ENCODE peak calls at places on chromosomes 5 and 9, in five cellular contexts. One of them, this sample, is unnamed.

GRCh38 chr5:37839441-37840035 is 303 bp downstream of the GDNF start:
- DNase-seq in stimulated activated naive CD8-positive, alpha-beta T cell treated with anti-CD3 and anti-CD28 coated beads, Interleukin-15, Interleukin-2, amounts not matched to agents 100 U/mL and 50 U/mL, for 24 hours: peak
- DNase-seq in HFF-Myc: no peak
- DNase-seq in non-pigmented ciliary epithelial cell: no peak
- DNase-seq in stimulated activated CD4-positive, alpha-beta T cell treated with anti-CD3 and anti-CD28 coated beads, Interleukin-2, amount 100 ng/mL, for 48 hours: no peak
- DNase-seq in this sample: no peak

GRCh38 chr5:53446908-53447307 is 33.5 kb upstream of the FST start:
- DNase-seq in stimulated activated naive CD8-positive, alpha-beta T cell treated with anti-CD3 and anti-CD28 coated beads, Interleukin-15, Interleukin-2, amounts not matched to agents 100 U/mL and 50 U/mL, for 24 hours: no peak
- DNase-seq in HFF-Myc: no peak
- DNase-seq in non-pigmented ciliary epithelial cell: no peak
- DNase-seq in stimulated activated CD4-positive, alpha-beta T cell treated with anti-CD3 and anti-CD28 coated beads, Interleukin-2, amount 100 ng/mL, for 48 hours: no peak
- DNase-seq in this sample: no peak

GRCh38 chr5:55601209-55601618 is 66.5 kb upstream of the PLPP1 start:
- DNase-seq in stimulated activated naive CD8-positive, alpha-beta T cell treated with anti-CD3 and anti-CD28 coated beads, Interleukin-15, Interleukin-2, amounts not matched to agents 100 U/mL and 50 U/mL, for 24 hours: no peak
- DNase-seq in HFF-Myc: peak
- DNase-seq in non-pigmented ciliary epithelial cell: peak
- DNase-seq in stimulated activated CD4-positive, alpha-beta T cell treated with anti-CD3 and anti-CD28 coated beads, Interleukin-2, amount 100 ng/mL, for 48 hours: no peak
- DNase-seq in this sample: no peak

GRCh38 chr9:129774791-129775149 is 21.9 kb upstream of the PTGES start:
- DNase-seq in stimulated activated naive CD8-positive, alpha-beta T cell treated with anti-CD3 and anti-CD28 coated beads, Interleukin-15, Interleukin-2, amounts not matched to agents 100 U/mL and 50 U/mL, for 24 hours: no peak
- DNase-seq in HFF-Myc: no peak
- DNase-seq in non-pigmented ciliary epithelial cell: no peak
- DNase-seq in stimulated activated CD4-positive, alpha-beta T cell treated with anti-CD3 and anti-CD28 coated beads, Interleukin-2, amount 100 ng/mL, for 48 hours: no peak
- DNase-seq in this sample: no peak

GRCh38 chr9:124348831-124349230 is 66.4 kb downstream of the PSMB7 start:
- DNase-seq in stimulated activated naive CD8-positive, alpha-beta T cell treated with anti-CD3 and anti-CD28 coated beads, Interleukin-15, Interleukin-2, amounts not matched to agents 100 U/mL and 50 U/mL, for 24 hours: no peak
- DNase-seq in HFF-Myc: no peak
- DNase-seq in non-pigmented ciliary epithelial cell: no peak
- DNase-seq in stimulated activated CD4-positive, alpha-beta T cell treated with anti-CD3 and anti-CD28 coated beads, Interleukin-2, amount 100 ng/mL, for 48 hours: no peak
- DNase-seq in this sample: peak

GRCh38 chr9:120267929-120268328 is 312.0 kb downstream of the CDK5RAP2 start:
- DNase-seq in stimulated activated naive CD8-positive, alpha-beta T cell treated with anti-CD3 and anti-CD28 coated beads, Interleukin-15, Interleukin-2, amounts not matched to agents 100 U/mL and 50 U/mL, for 24 hours: no peak
- DNase-seq in HFF-Myc: no peak
- DNase-seq in non-pigmented ciliary epithelial cell: no peak
- DNase-seq in stimulated activated CD4-positive, alpha-beta T cell treated with anti-CD3 and anti-CD28 coated beads, Interleukin-2, amount 100 ng/mL, for 48 hours: no peak
- DNase-seq in this sample: no peak

GRCh38 chr9:113990570-113990907 is 87.6 kb downstream of the AMBP start:
- DNase-seq in stimulated activated naive CD8-positive, alpha-beta T cell treated with anti-CD3 and anti-CD28 coated beads, Interleukin-15, Interleukin-2, amounts not matched to agents 100 U/mL and 50 U/mL, for 24 hours: no peak
- DNase-seq in HFF-Myc: no peak
- DNase-seq in non-pigmented ciliary epithelial cell: no peak
- DNase-seq in stimulated activated CD4-positive, alpha-beta T cell treated with anti-CD3 and anti-CD28 coated beads, Interleukin-2, amount 100 ng/mL, for 48 hours: no peak
- DNase-seq in this sample: peak

GRCh38 chr9:34612788-34613390 is 992 bp upstream of the RPP25L start:
- DNase-seq in stimulated activated naive CD8-positive, alpha-beta T cell treated with anti-CD3 and anti-CD28 coated beads, Interleukin-15, Interleukin-2, amounts not matched to agents 100 U/mL and 50 U/mL, for 24 hours: peak
- DNase-seq in HFF-Myc: peak
- DNase-seq in non-pigmented ciliary epithelial cell: peak
- DNase-seq in stimulated activated CD4-positive, alpha-beta T cell treated with anti-CD3 and anti-CD28 coated beads, Interleukin-2, amount 100 ng/mL, for 48 hours: peak
- DNase-seq in this sample: no peak

GRCh38 chr9:109401990-109402318 is 81.1 kb upstream of the EPB41L4B start:
- DNase-seq in stimulated activated naive CD8-positive, alpha-beta T cell treated with anti-CD3 and anti-CD28 coated beads, Interleukin-15, Interleukin-2, amounts not matched to agents 100 U/mL and 50 U/mL, for 24 hours: no peak
- DNase-seq in HFF-Myc: no peak
- DNase-seq in non-pigmented ciliary epithelial cell: no peak
- DNase-seq in stimulated activated CD4-positive, alpha-beta T cell treated with anti-CD3 and anti-CD28 coated beads, Interleukin-2, amount 100 ng/mL, for 48 hours: no peak
- DNase-seq in this sample: no peak

GRCh38 chr5:127406326-127407121 is 110.9 kb upstream of the PRRC1 start:
- DNase-seq in stimulated activated naive CD8-positive, alpha-beta T cell treated with anti-CD3 and anti-CD28 coated beads, Interleukin-15, Interleukin-2, amounts not matched to agents 100 U/mL and 50 U/mL, for 24 hours: no peak
- DNase-seq in HFF-Myc: no peak
- DNase-seq in non-pigmented ciliary epithelial cell: no peak
- DNase-seq in stimulated activated CD4-positive, alpha-beta T cell treated with anti-CD3 and anti-CD28 coated beads, Interleukin-2, amount 100 ng/mL, for 48 hours: no peak
- DNase-seq in this sample: no peak

GRCh38 chr5:33282696-33283095 is 158.1 kb upstream of the TARS1 start:
- DNase-seq in stimulated activated naive CD8-positive, alpha-beta T cell treated with anti-CD3 and anti-CD28 coated beads, Interleukin-15, Interleukin-2, amounts not matched to agents 100 U/mL and 50 U/mL, for 24 hours: no peak
- DNase-seq in HFF-Myc: no peak
- DNase-seq in non-pigmented ciliary epithelial cell: no peak
- DNase-seq in stimulated activated CD4-positive, alpha-beta T cell treated with anti-CD3 and anti-CD28 coated beads, Interleukin-2, amount 100 ng/mL, for 48 hours: no peak
- DNase-seq in this sample: no peak

GRCh38 chr5:5306696-5307095 is 115.8 kb upstream of the ICE1 start:
- DNase-seq in stimulated activated naive CD8-positive, alpha-beta T cell treated with anti-CD3 and anti-CD28 coated beads, Interleukin-15, Interleukin-2, amounts not matched to agents 100 U/mL and 50 U/mL, for 24 hours: no peak
- DNase-seq in HFF-Myc: peak
- DNase-seq in non-pigmented ciliary epithelial cell: no peak
- DNase-seq in stimulated activated CD4-positive, alpha-beta T cell treated with anti-CD3 and anti-CD28 coated beads, Interleukin-2, amount 100 ng/mL, for 48 hours: no peak
- DNase-seq in this sample: no peak

GRCh38 chr5:96863949-96864649 is 12.2 kb upstream of the ERAP2 start:
- DNase-seq in stimulated activated naive CD8-positive, alpha-beta T cell treated with anti-CD3 and anti-CD28 coated beads, Interleukin-15, Interleukin-2, amounts not matched to agents 100 U/mL and 50 U/mL, for 24 hours: no peak
- DNase-seq in HFF-Myc: no peak
- DNase-seq in non-pigmented ciliary epithelial cell: no peak
- DNase-seq in stimulated activated CD4-positive, alpha-beta T cell treated with anti-CD3 and anti-CD28 coated beads, Interleukin-2, amount 100 ng/mL, for 48 hours: no peak
- DNase-seq in this sample: no peak

GRCh38 chr5:137091473-137091872 is 407.7 kb downstream of the SPOCK1 start:
- DNase-seq in stimulated activated naive CD8-positive, alpha-beta T cell treated with anti-CD3 and anti-CD28 coated beads, Interleukin-15, Interleukin-2, amounts not matched to agents 100 U/mL and 50 U/mL, for 24 hours: no peak
- DNase-seq in HFF-Myc: no peak
- DNase-seq in non-pigmented ciliary epithelial cell: no peak
- DNase-seq in stimulated activated CD4-positive, alpha-beta T cell treated with anti-CD3 and anti-CD28 coated beads, Interleukin-2, amount 100 ng/mL, for 48 hours: no peak
- DNase-seq in this sample: no peak

GRCh38 chr5:73985145-73985544 is 359.1 kb downstream of the ARHGEF28 start:
- DNase-seq in stimulated activated naive CD8-positive, alpha-beta T cell treated with anti-CD3 and anti-CD28 coated beads, Interleukin-15, Interleukin-2, amounts not matched to agents 100 U/mL and 50 U/mL, for 24 hours: no peak
- DNase-seq in HFF-Myc: no peak
- DNase-seq in non-pigmented ciliary epithelial cell: no peak
- DNase-seq in stimulated activated CD4-positive, alpha-beta T cell treated with anti-CD3 and anti-CD28 coated beads, Interleukin-2, amount 100 ng/mL, for 48 hours: no peak
- DNase-seq in this sample: no peak

GRCh38 chr9:82491604-82492003 is 503.0 kb downstream of the SPATA31D1 start:
- DNase-seq in stimulated activated naive CD8-positive, alpha-beta T cell treated with anti-CD3 and anti-CD28 coated beads, Interleukin-15, Interleukin-2, amounts not matched to agents 100 U/mL and 50 U/mL, for 24 hours: no peak
- DNase-seq in HFF-Myc: no peak
- DNase-seq in non-pigmented ciliary epithelial cell: no peak
- DNase-seq in stimulated activated CD4-positive, alpha-beta T cell treated with anti-CD3 and anti-CD28 coated beads, Interleukin-2, amount 100 ng/mL, for 48 hours: no peak
- DNase-seq in this sample: no peak

GRCh38 chr5:98163796-98164493 is 609.5 kb upstream of the RGMB start:
- DNase-seq in stimulated activated naive CD8-positive, alpha-beta T cell treated with anti-CD3 and anti-CD28 coated beads, Interleukin-15, Interleukin-2, amounts not matched to agents 100 U/mL and 50 U/mL, for 24 hours: no peak
- DNase-seq in HFF-Myc: no peak
- DNase-seq in non-pigmented ciliary epithelial cell: no peak
- DNase-seq in stimulated activated CD4-positive, alpha-beta T cell treated with anti-CD3 and anti-CD28 coated beads, Interleukin-2, amount 100 ng/mL, for 48 hours: no peak
- DNase-seq in this sample: no peak

GRCh38 chr9:18405240-18405639 is 68.7 kb upstream of the ADAMTSL1 start:
- DNase-seq in stimulated activated naive CD8-positive, alpha-beta T cell treated with anti-CD3 and anti-CD28 coated beads, Interleukin-15, Interleukin-2, amounts not matched to agents 100 U/mL and 50 U/mL, for 24 hours: no peak
- DNase-seq in HFF-Myc: peak
- DNase-seq in non-pigmented ciliary epithelial cell: no peak
- DNase-seq in stimulated activated CD4-positive, alpha-beta T cell treated with anti-CD3 and anti-CD28 coated beads, Interleukin-2, amount 100 ng/mL, for 48 hours: no peak
- DNase-seq in this sample: no peak